ENCODE peak calls at places on chromosomes 11 and 22, in ten cellular contexts. Q is substantia nigra; Z is Daoy; Y is DMS153; R is PC-9; X is adrenal gland; G is activated CD4-positive, CD25-positive, alpha-beta regulatory T cell treated with anti-CD3 and anti-CD28 coated beads, Interleukin-2, amount 50 U/mL, for 72 hours; U is C1 segment of cervical spinal cord; W is EH; I is NCI-H2081 treated with DMSO at 0.1 percent for 48 hours. V is an unnamed sample.

GRCh38 chr11:88813233-88813915 is 252.4 kb downstream of the GRM5 start:
- DNase-seq in Q (no peak), Z (no peak), Y (no peak), R (no peak), X (no peak), G (no peak), U (no peak), W (no peak), I (no peak), V (no peak)

GRCh38 chr22:45528046-45528445 is 25.4 kb downstream of the FBLN1 start:
- DNase-seq in Q (no peak), Z (no peak), Y (no peak), R (no peak), X (no peak), G (no peak), U (no peak), W (no peak), I (no peak), V (no peak)

GRCh38 chr22:29346659-29347058 is 31.2 kb upstream of the RASL10A start:
- DNase-seq in Q (peak; percentile 35), Z (no peak), Y (no peak), R (no peak), X (no peak), G (no peak), U (peak; percentile 21), W (no peak), I (no peak), V (peak; percentile 36)

GRCh38 chr22:42831712-42832111 is 25.4 kb downstream of the ARFGAP3 start:
- DNase-seq in Q (no peak), Z (no peak), Y (no peak), R (no peak), X (no peak), G (no peak), U (no peak), W (no peak), I (no peak), V (no peak)

GRCh38 chr11:69109101-69109500 is 46.6 kb upstream of the SMIM38 start:
- DNase-seq in Q (no peak), Z (no peak), Y (no peak), R (no peak), X (no peak), G (no peak), U (no peak), W (no peak), I (no peak), V (no peak)

GRCh38 chr11:34915136-34916013 is 804 bp downstream of the APIP start:
- DNase-seq in Q (no peak), Z (no peak), Y (peak; percentile 4), R (no peak), X (no peak), G (no peak), U (no peak), W (peak; percentile 54), I (no peak), V (peak; percentile 85)

GRCh38 chr22:40728731-40729189 is 49.5 kb downstream of the MCHR1 start:
- DNase-seq in Q (no peak), Z (no peak), Y (peak; percentile 96), R (no peak), X (no peak), G (peak; percentile 45), U (no peak), W (peak; percentile 68), I (no peak), V (peak; percentile 96)

GRCh38 chr22:38317995-38318715 is 922 bp upstream of the CSNK1E start:
- DNase-seq in Q (no peak), Z (peak; percentile 91), Y (peak; percentile 64), R (peak; percentile 87), X (peak; percentile 69), G (no peak), U (peak; percentile 18), W (peak; percentile 97), I (peak; percentile 18), V (peak; percentile 95)

GRCh38 chr11:76152086-76152658 is 54.1 kb downstream of the WNT11 start:
- DNase-seq in Q (peak; percentile 70), Z (peak; percentile 89), Y (peak; percentile 68), R (peak; percentile 76), X (peak; percentile 86), G (peak; percentile 84), U (peak; percentile 70), W (peak; percentile 60), I (no peak), V (peak; percentile 64)

GRCh38 chr11:78946945-78947914 is 372.6 kb upstream of the NARS2 start:
- DNase-seq in Q (no peak), Z (no peak), Y (no peak), R (no peak), X (no peak), G (no peak), U (no peak), W (peak; percentile 27), I (no peak), V (peak; percentile 55)

GRCh38 chr11:134949121-134949591 is 537.1 kb upstream of the B3GAT1 start:
- DNase-seq in Q (no peak), Z (peak; percentile 86), Y (no peak), R (peak; percentile 4), X (no peak), G (no peak), U (no peak), W (peak; percentile 91), I (no peak), V (no peak)

V was measured in NCI-H69.